ENCODE peak calls at places on chromosomes 2 and 18, in five cellular contexts. G, F, Q, Z and U are unnamed samples.

GRCh38 chr2:27442282-27442980 is at the start of gene KRTCAP3:
- DNase-seq in Q (peak; percentile 81), G (peak; percentile 93), Z (peak; percentile 94), F (no peak), U (peak; percentile 94)

GRCh38 chr2:215903208-215903607 is 110.1 kb downstream of the MREG start:
- DNase-seq in Q (no peak), F (no peak), Z (no peak), G (no peak), U (no peak)

GRCh38 chr2:212027681-212028628 is 510.6 kb downstream of the ERBB4 start:
- DNase-seq in Z (no peak), Q (no peak), F (no peak), G (no peak), U (no peak)

GRCh38 chr2:100008960-100009359 is 133.4 kb downstream of the AFF3 start:
- DNase-seq in Q (no peak), G (no peak), F (no peak), Z (no peak), U (no peak)

GRCh38 chr2:129945557-129945956 is 33.9 kb upstream of the RAB6C start:
- DNase-seq in Q (no peak), G (no peak), F (no peak), Z (no peak), U (no peak)

GRCh38 chr18:6624271-6624670 is 105.2 kb upstream of the ARHGAP28 start:
- DNase-seq in Q (no peak), G (no peak), F (no peak), Z (no peak), U (peak; percentile 55)

GRCh38 chr2:66582975-66583842 is 148.3 kb downstream of the MEIS1 start:
- DNase-seq in Q (no peak), F (no peak), G (no peak), Z (peak; percentile 56), U (peak; percentile 10)

GRCh38 chr2:207245526-207245925 is 79.8 kb upstream of the KLF7 start:
- DNase-seq in Z (peak; percentile 82), Q (no peak), F (no peak), G (peak; percentile 13), U (peak; percentile 72)

GRCh38 chr2:226791056-226791486 is 8.5 kb downstream of the IRS1 start:
- DNase-seq in G (peak; percentile 69), Q (peak; percentile 22), F (no peak), Z (peak; percentile 83), U (peak; percentile 93)
- H3K27ac ChIP-seq in G (no peak overlapping the region), Q (peak overlapping the region; percentile 92), F (peak overlapping the region; percentile 91), Z (peak overlapping the region; percentile 29), U (peak overlapping the region; percentile 75)

GRCh38 chr2:222535477-222535876 is 111.1 kb downstream of the SGPP2 start:
- DNase-seq in F (no peak), Z (no peak), Q (no peak), G (peak; percentile 64), U (no peak)
- H3K4me3 ChIP-seq in F (no peak overlapping the region), Z (no peak overlapping the region), Q (no peak overlapping the region), G (no peak overlapping the region), U (no peak overlapping the region)

GRCh38 chr2:19899853-19900525 is 1.8 kb downstream of the TTC32 start:
- DNase-seq in G (no peak), Q (no peak), Z (no peak), F (no peak), U (no peak)

GRCh38 chr2:19900536-19901200 is 1.1 kb downstream of the TTC32 start:
- DNase-seq in Z (no peak), F (peak; percentile 35), G (peak; percentile 13), Q (no peak), U (peak; percentile 45)

GRCh38 chr2:19897623-19898245 is 4.0 kb downstream of the TTC32 start:
- DNase-seq in Q (no peak), Z (no peak), G (no peak), F (no peak), U (no peak)

GRCh38 chr2:19901201-19901457 is 654 bp downstream of the TTC32 start:
- DNase-seq in G (no peak), F (no peak), Z (no peak), Q (no peak), U (no peak)

GRCh38 chr2:19898592-19899329 is 3.0 kb downstream of the TTC32 start:
- DNase-seq in F (no peak), Z (no peak), G (no peak), Q (no peak), U (no peak)
- H3K27ac ChIP-seq in F (no peak overlapping the region), Z (no peak overlapping the region), G (no peak overlapping the region), Q (no peak overlapping the region), U (no peak overlapping the region)

DNA sequence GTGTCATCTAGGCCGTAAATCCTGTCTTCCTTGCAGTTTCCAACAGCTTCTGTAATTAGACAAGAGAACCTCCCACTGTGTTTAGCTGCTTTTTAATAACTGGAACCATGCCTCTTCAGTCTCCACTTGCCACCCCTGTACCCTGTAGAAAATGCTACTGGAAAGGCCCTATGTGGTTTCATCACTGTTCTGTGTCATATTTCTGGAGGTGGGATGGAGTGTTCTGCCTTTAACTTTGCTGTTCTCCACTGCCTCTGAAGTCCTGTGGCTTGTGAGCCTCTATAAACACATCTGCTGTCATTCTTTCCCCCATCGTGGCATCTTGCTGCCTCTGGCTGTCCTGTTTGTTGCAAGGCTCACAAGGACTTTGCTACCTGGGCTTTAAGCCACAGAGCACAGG is 17.9 kb downstream of the MGAT5 start:
- DNase-seq in Z (no peak), G (no peak), F (no peak), Q (no peak), U (no peak)
- H3K4me3 ChIP-seq in Z (no peak overlapping the region), G (no peak overlapping the region), F (no peak overlapping the region), Q (no peak overlapping the region), U (no peak overlapping the region)

GRCh38 chr2:172513524-172513900 is 42.4 kb upstream of the PDK1 start:
- DNase-seq in Q (no peak), Z (no peak), G (no peak), F (no peak), U (no peak)
- H3K27ac ChIP-seq in Q (no peak overlapping the region), Z (no peak overlapping the region), G (no peak overlapping the region), F (no peak overlapping the region), U (no peak overlapping the region)

GRCh38 chr18:2780750-2781149 is 66.1 kb upstream of the EMILIN2 start:
- DNase-seq in F (no peak), Z (no peak), G (no peak), Q (no peak), U (no peak)
- H3K4me3 ChIP-seq in F (no peak overlapping the region), Z (no peak overlapping the region), G (no peak overlapping the region), Q (no peak overlapping the region), U (no peak overlapping the region)

DNA sequence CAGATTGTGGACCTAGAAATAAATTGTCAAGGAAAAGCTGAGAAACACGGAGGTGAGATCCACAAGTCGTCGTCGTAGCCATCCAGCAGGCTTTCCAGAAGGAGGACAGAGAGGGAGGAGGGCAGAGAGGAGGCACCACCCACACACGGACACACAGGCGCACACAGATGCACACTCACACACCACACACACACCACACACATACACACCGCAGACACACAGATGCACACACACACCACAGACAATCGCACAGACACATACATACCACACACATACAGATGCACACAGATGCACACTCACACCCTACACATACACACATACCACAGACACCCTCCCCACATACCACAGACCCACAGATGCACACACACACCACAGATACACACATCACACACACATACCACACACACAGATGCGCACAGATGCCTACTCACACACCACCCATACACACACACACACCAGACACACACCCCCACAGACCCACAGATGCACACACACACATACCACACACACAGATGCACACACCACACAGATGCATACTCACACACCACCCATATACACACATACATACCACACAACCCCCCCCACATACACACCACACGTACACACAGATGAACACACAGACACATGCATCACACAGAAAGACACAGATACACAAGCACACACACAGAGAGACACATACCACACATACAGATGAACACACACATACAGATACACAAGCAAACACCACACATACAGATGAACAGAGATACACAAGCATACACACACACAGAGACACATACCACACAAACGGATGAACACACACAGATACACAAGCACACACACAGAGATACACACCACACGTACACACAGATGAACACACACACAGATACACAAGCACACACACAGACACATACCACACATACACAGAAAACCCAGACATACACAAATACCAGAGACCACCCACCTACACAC is 12.7 kb upstream of the BOK start:
- DNase-seq in F (no peak), G (no peak), Z (peak; percentile 32), Q (no peak), U (no peak)
- H3K27ac ChIP-seq in F (no peak overlapping the region), G (no peak overlapping the region), Z (no peak overlapping the region), Q (no peak overlapping the region), U (no peak overlapping the region)

GRCh38 chr2:200702646-200703118 is 109.0 kb upstream of the BZW1 start:
- DNase-seq in F (no peak), G (no peak), Z (no peak), Q (no peak), U (no peak)

GRCh38 chr2:200698217-200698616 is 112.4 kb downstream of the AOX1 start:
- DNase-seq in Q (no peak), G (peak; percentile 39), F (no peak), Z (peak; percentile 44), U (peak; percentile 21)

GRCh38 chr2:200702044-200702443 is 109.7 kb upstream of the BZW1 start:
- DNase-seq in Z (no peak), F (no peak), Q (no peak), G (no peak), U (no peak)

GRCh38 chr2:200700856-200701255 is 110.9 kb upstream of the BZW1 start:
- DNase-seq in F (no peak), Z (no peak), G (no peak), Q (no peak), U (no peak)

DNA sequence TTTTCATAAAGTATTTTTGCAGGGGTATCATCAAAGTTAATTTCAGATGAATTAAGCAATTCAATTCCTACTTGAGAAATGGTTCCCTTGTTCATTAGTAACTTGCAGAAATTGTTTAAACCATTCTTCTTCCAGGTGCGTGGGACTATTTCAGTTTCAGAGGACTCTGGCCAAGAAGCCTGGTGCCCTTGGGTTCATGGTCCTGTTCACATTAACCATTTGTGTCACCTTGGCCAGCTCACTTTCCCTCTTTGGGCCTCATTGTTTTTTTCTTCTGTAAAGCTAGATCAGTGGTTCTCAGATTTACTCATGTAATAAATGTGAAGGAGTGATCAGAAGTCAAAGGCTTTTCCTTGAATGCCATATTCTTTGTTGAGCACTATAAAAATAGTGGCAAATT is 112.4 kb upstream of the BZW1 start:
- DNase-seq in Q (no peak), Z (no peak), F (no peak), G (no peak), U (no peak)
- H3K4me3 ChIP-seq in Q (no peak overlapping the region), Z (no peak overlapping the region), F (no peak overlapping the region), G (no peak overlapping the region), U (no peak overlapping the region)

GRCh38 chr2:237616373-237617304 is 10.7 kb upstream of the LRRFIP1 start:
- DNase-seq in F (no peak), Z (no peak), G (no peak), Q (no peak), U (no peak)

GRCh38 chr2:237615631-237616249 is 11.6 kb upstream of the LRRFIP1 start:
- DNase-seq in Z (peak; percentile 60), G (no peak), F (no peak), Q (no peak), U (no peak)

GRCh38 chr2:237612527-237613357 is 14.6 kb upstream of the LRRFIP1 start:
- DNase-seq in Z (peak; percentile 61), G (no peak), F (no peak), Q (no peak), U (no peak)

GRCh38 chr2:237614151-237614720 is 13.2 kb upstream of the LRRFIP1 start:
- DNase-seq in Q (no peak), F (peak; percentile 35), G (peak; percentile 37), Z (peak; percentile 91), U (peak; percentile 100)

DNA sequence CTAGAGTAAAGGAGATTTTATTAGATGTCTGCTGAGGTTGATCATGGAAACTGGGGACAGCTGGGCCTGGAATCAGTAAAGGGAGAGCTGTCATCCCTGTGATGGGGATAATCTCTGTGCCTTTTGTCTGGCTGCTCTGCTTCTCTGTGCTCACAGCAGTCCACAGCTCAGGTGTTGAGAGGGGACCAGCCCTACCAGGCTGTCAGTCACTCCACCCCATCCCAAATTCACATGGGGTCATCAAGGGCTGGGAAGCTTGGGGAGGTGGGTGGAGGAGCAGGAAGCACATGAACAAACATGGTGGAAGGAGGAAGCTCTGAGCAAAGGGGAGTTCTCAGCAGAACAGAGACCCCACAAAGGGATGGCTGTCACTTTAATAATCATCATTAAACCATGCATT is 13.7 kb upstream of the LRRFIP1 start:
- DNase-seq in F (no peak), Z (peak; percentile 82), Q (no peak), G (no peak), U (peak; percentile 86)
- H3K27ac ChIP-seq in F (no peak overlapping the region), Z (no peak overlapping the region), Q (no peak overlapping the region), G (no peak overlapping the region), U (peak overlapping the region; percentile 53)